ENCODE peak calls at places on chromosomes 12 and 14, in eight cellular contexts. Z, W, G, P, I, N, U and Q are unnamed samples.

GRCh38 chr12:90199008-90199407 is 490.4 kb upstream of the ATP2B1 start:
- DNase-seq in Z (no peak), W (no peak), G (no peak), P (no peak), I (no peak), N (no peak), U (no peak), Q (no peak)

GRCh38 chr14:61438036-61438435 is 116.7 kb downstream of the PRKCH start:
- DNase-seq in Z (no peak), W (no peak), G (no peak), P (no peak), I (no peak), N (no peak), U (no peak), Q (no peak)

GRCh38 chr14:75781096-75781495 is 120.0 kb downstream of the TTLL5 start:
- DNase-seq in Z (no peak), W (no peak), G (no peak), P (no peak), I (no peak), N (no peak), U (no peak), Q (no peak)

GRCh38 chr12:119208626-119209061 is 29.9 kb downstream of the HSPB8 start:
- DNase-seq in Z (no peak), W (no peak), G (peak; percentile 63), P (peak; percentile 57), I (peak; percentile 86), N (no peak), U (peak; percentile 83), Q (no peak)

GRCh38 chr14:102902523-102903247 is 19.8 kb upstream of the AMN start:
- DNase-seq in Z (no peak), W (no peak), G (no peak), P (no peak), I (no peak), N (peak; percentile 60), U (no peak), Q (no peak)

GRCh38 chr12:95259368-95259767 is 41.8 kb downstream of the VEZT start:
- DNase-seq in Z (no peak), W (no peak), G (no peak), P (no peak), I (no peak), N (no peak), U (no peak), Q (peak; percentile 100)

GRCh38 chr14:100069161-100069800 is 4.1 kb downstream of the EVL start:
- DNase-seq in Z (no peak), W (no peak), G (no peak), P (no peak), I (no peak), N (no peak), U (no peak), Q (no peak)

GRCh38 chr12:109097435-109098141 is at the start of gene UNG:
- DNase-seq in Z (peak; percentile 78), W (peak; percentile 97), G (peak; percentile 98), P (peak; percentile 99), I (peak; percentile 97), N (peak; percentile 98), U (peak; percentile 98), Q (peak; percentile 79)

GRCh38 chr14:74945852-74946658 is 9.3 kb downstream of the PGF start:
- DNase-seq in Z (no peak), W (peak; percentile 95), G (peak; percentile 77), P (peak; percentile 86), I (peak; percentile 67), N (peak; percentile 86), U (peak; percentile 80), Q (peak; percentile 42)

GRCh38 chr14:105914738-105915385 is 388.5 kb downstream of the TMEM121 start:
- DNase-seq in Z (no peak), W (no peak), G (no peak), P (no peak), I (no peak), N (peak; percentile 50), U (no peak), Q (no peak)

GRCh38 chr14:99195602-99196309 is 76.2 kb downstream of the BCL11B start:
- DNase-seq in Z (no peak), W (no peak), G (no peak), P (no peak), I (no peak), N (no peak), U (no peak), Q (peak; percentile 66)

GRCh38 chr14:104096751-104097700 is 11.5 kb downstream of the ASPG start:
- DNase-seq in Z (no peak), W (no peak), G (no peak), P (peak; percentile 56), I (no peak), N (peak; percentile 61), U (no peak), Q (no peak)

GRCh38 chr14:24426912-24427536 is 2.4 kb downstream of the CBLN3 start:
- DNase-seq in Z (no peak), W (no peak), G (no peak), P (no peak), I (peak; percentile 11), N (no peak), U (no peak), Q (no peak)

GRCh38 chr14:53265025-53265424 is 111.9 kb upstream of the DDHD1 start:
- DNase-seq in Z (no peak), W (no peak), G (no peak), P (no peak), I (no peak), N (no peak), U (no peak), Q (no peak)

GRCh38 chr14:60106341-60106740 is 14.6 kb downstream of the PCNX4 start:
- DNase-seq in Z (no peak), W (no peak), G (no peak), P (no peak), I (no peak), N (no peak), U (peak; percentile 16), Q (no peak)

GRCh38 chr12:117847371-117847770 is 121.4 kb downstream of the KSR2 start:
- DNase-seq in Z (no peak), W (no peak), G (no peak), P (no peak), I (no peak), N (no peak), U (no peak), Q (no peak)

GRCh38 chr12:14958361-14959125 is 2.9 kb downstream of the ARHGDIB start:
- DNase-seq in Z (no peak), W (no peak), G (no peak), P (no peak), I (no peak), N (no peak), U (no peak), Q (no peak)

GRCh38 chr12:117092886-117093285 is 6.3 kb downstream of the TESC start:
- DNase-seq in Z (no peak), W (no peak), G (no peak), P (no peak), I (no peak), N (no peak), U (no peak), Q (no peak)

GRCh38 chr14:60301685-60302084 is 52.7 kb downstream of the PPM1A start:
- DNase-seq in Z (no peak), W (no peak), G (no peak), P (no peak), I (no peak), N (no peak), U (no peak), Q (no peak)

DNA sequence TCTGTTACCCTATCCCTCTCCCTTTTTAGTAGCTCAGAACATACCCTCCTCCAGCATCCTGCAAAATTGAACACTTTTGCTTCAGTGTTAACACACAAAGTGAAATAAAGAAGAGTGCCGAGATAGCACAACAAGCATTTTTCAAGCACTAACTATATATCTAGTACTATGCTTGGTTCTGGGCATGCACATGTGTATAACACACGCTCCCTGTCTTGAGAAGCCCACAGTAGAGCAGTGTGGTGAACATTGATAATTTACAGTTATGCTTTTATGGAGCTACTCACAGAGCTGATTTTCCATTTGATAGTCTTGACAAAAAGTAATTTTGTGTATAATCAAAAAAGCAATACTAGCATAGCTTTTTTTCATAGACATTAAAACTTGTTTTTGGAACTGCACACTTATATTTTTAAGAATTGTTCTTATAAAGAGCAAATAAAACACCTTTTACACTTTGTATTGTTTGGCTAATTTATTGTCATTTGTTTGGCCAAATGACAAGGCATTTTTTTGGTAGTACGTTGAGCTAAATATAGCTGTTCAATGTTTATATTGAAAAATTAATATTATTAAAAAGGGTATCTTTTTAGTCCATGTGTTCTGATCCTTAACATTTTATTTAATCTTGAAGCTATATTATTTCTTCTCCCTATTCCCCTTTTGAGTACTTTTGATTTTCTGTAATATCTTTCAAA is 39.7 kb downstream of the LEMD3 start:
- DNase-seq in Z (no peak), W (no peak), G (no peak), P (no peak), I (no peak), N (no peak), U (no peak), Q (no peak)
- H3K4me3 ChIP-seq in Z (no peak overlapping the region), W (no peak overlapping the region), G (no peak overlapping the region), P (no peak overlapping the region), I (no peak overlapping the region), N (no peak overlapping the region), U (no peak overlapping the region), Q (no peak overlapping the region)

GRCh38 chr12:114403044-114403689 is 2.8 kb downstream of the TBX5 start:
- DNase-seq in Z (no peak), W (peak; percentile 83), G (no peak), P (peak; percentile 95), I (no peak), N (no peak), U (no peak), Q (no peak)
- H3K4me3 ChIP-seq in Z (peak overlapping the region; percentile 64), W (no peak overlapping the region), G (peak overlapping the region; percentile 4), P (no peak overlapping the region), I (no peak overlapping the region), N (peak overlapping the region; percentile 55), U (peak overlapping the region; percentile 69), Q (no peak overlapping the region)

DNA sequence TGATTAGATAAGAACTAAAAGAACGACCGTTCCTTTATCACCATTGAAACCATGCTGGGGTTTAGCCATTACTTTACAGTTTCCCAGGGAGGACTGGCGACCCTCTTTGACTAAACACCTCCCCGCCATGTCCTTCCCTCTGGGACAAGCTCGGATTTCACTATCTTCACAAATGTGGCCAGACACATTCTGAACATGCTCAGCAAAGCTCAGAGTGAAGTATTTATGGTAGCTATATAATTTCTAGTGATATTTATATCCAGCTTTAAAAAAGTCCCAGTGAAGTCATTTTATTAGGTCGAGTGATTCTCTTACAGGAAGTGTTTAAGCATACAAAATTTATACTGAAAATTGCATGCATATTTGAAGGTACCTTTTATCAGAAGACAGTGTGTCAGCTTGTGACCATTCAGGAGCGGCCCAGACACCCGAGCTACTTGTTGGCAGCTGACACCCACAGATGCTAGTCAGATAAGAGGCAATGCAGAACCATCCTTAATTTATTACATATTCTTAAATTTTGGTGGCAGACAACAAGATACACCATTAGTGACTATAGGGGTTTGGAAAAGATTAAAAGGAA is 36.8 kb downstream of the NIN start:
- DNase-seq in Z (no peak), W (no peak), G (no peak), P (no peak), I (no peak), N (no peak), U (no peak), Q (no peak)
- H3K4me3 ChIP-seq in Z (no peak overlapping the region), W (no peak overlapping the region), G (no peak overlapping the region), P (no peak overlapping the region), I (no peak overlapping the region), N (no peak overlapping the region), U (no peak overlapping the region), Q (no peak overlapping the region)

DNA sequence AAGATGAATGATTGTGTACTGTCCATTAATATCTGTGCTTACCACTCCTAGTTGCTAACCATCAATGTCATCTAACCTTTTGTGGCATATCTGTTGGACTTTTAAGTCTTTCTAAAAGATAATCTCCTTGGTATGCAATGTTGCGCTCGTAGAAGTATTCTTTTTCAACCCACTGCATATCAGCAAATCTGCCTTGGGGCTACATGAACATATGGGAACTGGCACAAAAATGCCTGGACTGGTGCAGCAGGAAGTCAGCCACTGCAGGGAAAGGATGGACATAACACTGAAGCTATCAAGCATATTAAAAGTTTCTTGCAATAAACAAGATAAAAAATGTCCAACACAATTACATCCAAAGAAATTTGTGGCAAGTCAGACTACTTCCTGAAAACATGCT is 124.3 kb upstream of the SLC38A4 start:
- DNase-seq in Z (no peak), W (no peak), G (no peak), P (no peak), I (no peak), N (no peak), U (no peak), Q (no peak)
- H3K4me3 ChIP-seq in Z (no peak overlapping the region), W (no peak overlapping the region), G (no peak overlapping the region), P (no peak overlapping the region), I (no peak overlapping the region), N (no peak overlapping the region), U (no peak overlapping the region), Q (no peak overlapping the region)